ENCODE peak calls at places on chromosomes 2 and 18, in eight cellular contexts. Z, F, X, J, L, N, Q and P are unnamed samples.
A peak's percentile ranks its signal among the peaks of the same experiment; 100 is the strongest.

GRCh38 chr2:111715987-111716900 is 167.7 kb downstream of the ANAPC1 start:
- DNase-seq in N (peak; percentile 46), J (peak; percentile 20), X (no peak), Z (no peak), F (peak; percentile 8), Q (peak; percentile 85), L (no peak), P (no peak)

GRCh38 chr2:80062298-80062697 is 242.3 kb downstream of the LRRTM1 start:
- DNase-seq in F (no peak), J (no peak), Q (no peak), L (no peak), X (no peak), Z (no peak), N (no peak), P (no peak)

GRCh38 chr18:62881509-62882016 is 166.2 kb downstream of the PHLPP1 start:
- DNase-seq in N (no peak), F (peak; percentile 48), J (no peak), X (peak; percentile 95), Z (peak; percentile 76), Q (no peak), L (peak; percentile 33), P (no peak)

GRCh38 chr2:58376592-58376991 is 135.5 kb upstream of the FANCL start:
- DNase-seq in Q (no peak), N (no peak), X (peak; percentile 0), L (no peak), J (no peak), F (no peak), Z (peak; percentile 1), P (no peak)

GRCh38 chr2:113877651-113878594 is 12.0 kb upstream of the ACTR3 start:
- DNase-seq in J (no peak), Z (peak; percentile 40), L (no peak), Q (no peak), F (no peak), N (no peak), X (peak; percentile 61), P (no peak)

GRCh38 chr2:156157670-156158069 is 174.9 kb downstream of the NR4A2 start:
- DNase-seq in Z (no peak), X (no peak), Q (no peak), N (no peak), F (no peak), L (no peak), J (no peak), P (no peak)

GRCh38 chr2:113225505-113226259 is 51.9 kb downstream of the PSD4 start:
- DNase-seq in X (peak; percentile 49), N (no peak), F (no peak), L (peak; percentile 66), Q (no peak), J (no peak), Z (peak; percentile 84), P (no peak)

GRCh38 chr2:68799138-68799537 is 64.5 kb downstream of the ARHGAP25 start:
- DNase-seq in X (no peak), N (no peak), L (no peak), J (no peak), Z (no peak), F (no peak), Q (no peak), P (no peak)

GRCh38 chr2:226057365-226057764 is 657.9 kb downstream of the NYAP2 start:
- DNase-seq in N (no peak), F (no peak), L (no peak), Z (no peak), Q (no peak), X (no peak), J (no peak), P (no peak)

GRCh38 chr18:48582946-48583345 is 44.1 kb downstream of the CTIF start:
- DNase-seq in N (no peak), Q (no peak), F (no peak), X (no peak), J (no peak), L (no peak), Z (no peak), P (no peak)

DNA sequence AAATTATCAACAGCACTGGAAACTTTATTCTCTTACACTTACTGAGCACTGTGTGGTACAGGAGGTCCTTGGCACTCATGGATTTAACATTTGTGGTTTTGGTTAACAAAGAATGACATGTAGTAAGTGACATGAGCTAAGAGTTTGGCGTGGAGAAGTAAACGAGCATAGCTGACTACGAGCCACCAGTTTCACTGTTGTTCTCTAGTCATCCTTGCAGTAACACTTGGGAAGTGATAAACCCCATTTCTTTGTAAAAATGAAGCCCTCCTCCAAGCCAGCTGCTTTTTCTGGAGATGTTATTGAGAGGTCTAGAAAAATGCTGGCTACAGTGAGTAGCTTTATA is 32.7 kb downstream of the QPCT start:
- DNase-seq in L (no peak), Q (peak; percentile 66), N (no peak), Z (no peak), X (peak; percentile 66), F (peak; percentile 40), J (no peak), P (no peak)
- H3K27ac ChIP-seq in L (peak overlapping the region; percentile 87), Q (peak overlapping the region; percentile 62), N (no peak overlapping the region), Z (no peak overlapping the region), X (peak overlapping the region; percentile 18), F (peak overlapping the region; percentile 75), J (peak overlapping the region; percentile 84), P (peak overlapping the region; percentile 45)

DNA sequence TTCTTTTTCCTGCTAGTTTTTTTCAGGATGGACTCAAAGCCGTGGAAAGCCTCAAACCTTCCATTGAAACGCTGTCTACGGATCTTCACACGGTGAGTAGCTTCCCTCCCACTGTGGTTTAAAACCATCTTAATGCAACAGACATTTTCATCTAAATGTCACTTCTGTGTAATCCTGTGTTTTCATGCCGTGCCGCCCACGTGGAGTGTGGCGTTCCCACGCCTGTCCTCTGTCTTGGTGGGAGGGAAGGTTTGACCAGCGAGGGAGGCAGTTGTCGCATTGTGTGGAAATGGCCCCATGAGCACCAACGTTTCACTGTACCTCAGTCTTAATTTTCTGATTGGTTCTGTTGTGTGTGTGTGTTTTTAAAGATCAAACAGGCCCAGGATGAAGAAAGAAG is 88.6 kb downstream of the ITGB1BP1 start:
- DNase-seq in Z (no peak), X (no peak), L (no peak), Q (no peak), N (no peak), J (no peak), F (no peak), P (no peak)
- TF ChIP-seq POLR2A in Z (no peak), X (no peak), L (no peak), Q (no peak), N (no peak), J (no peak), F (no peak), P (no peak)

DNA sequence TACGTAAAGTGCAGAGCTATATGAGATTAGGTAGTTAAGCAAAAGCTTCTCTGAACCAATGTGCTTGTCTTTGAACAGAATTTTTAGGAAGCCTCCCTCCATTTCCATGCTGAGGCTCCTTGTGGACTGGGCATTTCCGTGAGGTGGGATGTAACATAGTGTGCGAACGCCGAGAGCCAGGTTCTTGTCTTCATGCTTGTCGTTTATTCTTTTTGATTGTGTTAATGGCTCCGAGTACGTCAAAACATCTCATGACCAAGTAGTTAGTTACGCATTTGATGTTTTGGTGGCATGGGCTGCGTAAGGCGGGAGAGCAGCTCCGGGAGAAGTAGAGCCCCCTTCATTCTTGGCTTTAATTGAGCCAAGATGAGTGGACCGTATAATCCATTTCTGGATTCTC is 32.9 kb downstream of the DGKD start:
- DNase-seq in N (no peak), Z (no peak), J (peak; percentile 65), Q (no peak), X (no peak), L (no peak), F (no peak), P (no peak)
- H3K27ac ChIP-seq in N (peak overlapping the region; percentile 92), Z (peak overlapping the region; percentile 92), J (peak overlapping the region; percentile 18), Q (peak overlapping the region; percentile 89), X (peak overlapping the region; percentile 47), L (no peak overlapping the region), F (peak overlapping the region; percentile 83), P (peak overlapping the region; percentile 67)

DNA sequence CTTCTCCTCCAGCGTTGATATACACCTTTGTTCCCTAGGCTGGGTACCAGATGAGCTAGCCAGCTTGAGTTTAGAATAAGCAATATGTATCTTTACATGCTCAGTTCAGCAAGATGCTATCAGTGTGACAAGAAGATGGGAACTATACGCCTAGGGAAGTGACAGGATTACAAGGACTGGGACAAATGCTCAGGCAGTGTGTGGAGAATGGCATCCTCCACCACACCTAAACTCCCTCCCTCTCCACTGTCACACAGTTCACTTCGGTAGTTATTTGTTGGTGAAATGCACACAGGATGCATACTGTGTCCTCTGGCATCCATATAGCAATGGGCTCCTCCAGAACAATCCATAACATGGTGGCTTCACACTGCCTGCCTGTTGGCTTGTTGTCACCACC is 7.7 kb downstream of the STAT1 start:
- DNase-seq in Q (no peak), F (no peak), J (no peak), Z (no peak), L (no peak), N (no peak), X (no peak), P (no peak)
- TF ChIP-seq POLR2A in Q (no peak), F (no peak), J (no peak), Z (no peak), L (no peak), N (no peak), X (no peak), P (no peak)

GRCh38 chr2:43251171-43251731 is 24.8 kb upstream of the ZFP36L2 start:
- DNase-seq in F (peak; percentile 44), Q (no peak), X (peak; percentile 86), Z (no peak), J (no peak), N (no peak), L (no peak), P (no peak)
- H3K27ac ChIP-seq in F (peak overlapping the region; percentile 94), Q (peak overlapping the region; percentile 86), X (peak overlapping the region; percentile 98), Z (peak overlapping the region; percentile 15), J (peak overlapping the region; percentile 55), N (peak overlapping the region; percentile 83), L (no peak overlapping the region), P (peak overlapping the region; percentile 79)